ENCODE peak calls at places on chromosomes 3 and 15, in nine cellular contexts. A, M, I, X, V, S, K, F and Z are unnamed samples.

GRCh38 chr3:32544894-32545293 is 25.8 kb downstream of the DYNC1LI1 start:
- DNase-seq in I (no peak), M (no peak), F (no peak), K (no peak), S (no peak), X (peak; percentile 26), A (no peak), V (no peak), Z (no peak)

GRCh38 chr3:187077537-187077936 is 61.8 kb downstream of the RPL39L start:
- DNase-seq in F (no peak), M (no peak), I (no peak), V (no peak), A (no peak), X (no peak), S (no peak), K (no peak), Z (no peak)

GRCh38 chr15:45136378-45136764 is 6.6 kb downstream of the DUOX1 start:
- DNase-seq in V (no peak), I (peak; percentile 58), S (no peak), X (no peak), F (no peak), A (no peak), M (no peak), K (no peak), Z (no peak)

GRCh38 chr15:99414755-99415731 is 150.7 kb upstream of the MEF2A start:
- DNase-seq in M (no peak), K (peak; percentile 56), I (no peak), A (no peak), X (no peak), F (no peak), V (no peak), S (peak; percentile 11), Z (no peak)

GRCh38 chr3:146134348-146135117 is 26.5 kb downstream of the PLOD2 start:
- DNase-seq in V (no peak), X (no peak), A (no peak), M (no peak), K (no peak), I (no peak), F (no peak), S (no peak), Z (no peak)

GRCh38 chr3:161854232-161854771 is 357.7 kb downstream of the OTOL1 start:
- DNase-seq in K (peak; percentile 78), F (no peak), A (peak; percentile 64), X (peak; percentile 75), V (no peak), I (peak; percentile 65), M (peak; percentile 85), S (peak; percentile 93), Z (peak; percentile 72)

GRCh38 chr3:115913069-115913686 is 289.9 kb downstream of the GAP43 start:
- DNase-seq in X (no peak), K (no peak), M (no peak), A (no peak), V (no peak), S (no peak), I (no peak), F (no peak), Z (peak; percentile 30)

GRCh38 chr15:43317566-43318184 is 12.7 kb downstream of the LCMT2 start:
- DNase-seq in I (no peak), A (no peak), K (no peak), S (peak; percentile 21), F (no peak), V (no peak), M (no peak), X (no peak), Z (peak; percentile 86)

GRCh38 chr3:62622553-62623174 is 249.3 kb upstream of the FEZF2 start:
- DNase-seq in F (peak; percentile 77), I (no peak), X (peak; percentile 75), S (peak; percentile 51), M (peak; percentile 23), V (no peak), A (peak; percentile 69), K (peak; percentile 40), Z (peak; percentile 49)

GRCh38 chr15:57667171-57667924 is 39.2 kb upstream of the POLR2M start:
- DNase-seq in S (peak; percentile 79), I (no peak), X (peak; percentile 82), V (no peak), A (no peak), F (peak; percentile 79), M (no peak), K (peak; percentile 50), Z (peak; percentile 66)

GRCh38 chr3:194095464-194095863 is 40.5 kb upstream of the HES1 start:
- DNase-seq in F (no peak), K (no peak), M (no peak), A (peak; percentile 64), V (no peak), S (no peak), I (no peak), X (no peak), Z (peak; percentile 50)

GRCh38 chr3:186281172-186281571 is 80.9 kb downstream of the DGKG start:
- DNase-seq in S (peak; percentile 92), I (no peak), M (no peak), A (no peak), F (no peak), K (peak; percentile 39), X (peak; percentile 62), V (no peak), Z (peak; percentile 59)

GRCh38 chr3:20023663-20024417 is 11.8 kb upstream of the PP2D1 start:
- DNase-seq in V (no peak), F (peak; percentile 79), S (no peak), K (no peak), I (no peak), M (peak; percentile 8), A (peak; percentile 32), X (peak; percentile 21), Z (no peak)

GRCh38 chr15:57537072-57537471 is 54.6 kb upstream of the MYZAP start:
- DNase-seq in S (peak; percentile 82), A (no peak), V (no peak), X (peak; percentile 77), F (peak; percentile 32), M (peak; percentile 34), K (no peak), I (no peak), Z (peak; percentile 77)

GRCh38 chr3:3170998-3171397 is 8.5 kb downstream of the CRBN start:
- DNase-seq in X (peak; percentile 50), I (no peak), M (no peak), A (peak; percentile 55), F (peak; percentile 43), V (peak; percentile 26), K (peak; percentile 11), S (peak; percentile 17), Z (peak; percentile 42)

GRCh38 chr3:13519392-13519791 is 29.5 kb upstream of the FBLN2 start:
- DNase-seq in M (no peak), A (no peak), X (no peak), S (no peak), V (no peak), F (no peak), K (no peak), I (peak; percentile 31), Z (no peak)

GRCh38 chr15:101029971-101030661 is 111.0 kb downstream of the LRRK1 start:
- DNase-seq in K (no peak), M (no peak), V (no peak), F (no peak), S (no peak), A (no peak), X (no peak), I (peak; percentile 4), Z (no peak)

GRCh38 chr3:49775538-49775937 is 10.8 kb downstream of the IP6K1 start:
- DNase-seq in K (no peak), I (no peak), V (no peak), M (no peak), X (no peak), F (peak; percentile 79), S (no peak), A (no peak), Z (no peak)

GRCh38 chr3:126021224-126021623 is 52.2 kb downstream of the ROPN1B start:
- DNase-seq in M (no peak), I (no peak), S (no peak), X (peak; percentile 35), A (no peak), V (no peak), K (no peak), F (no peak), Z (no peak)

GRCh38 chr3:53791317-53791716 is 54.9 kb downstream of the CHDH start:
- DNase-seq in V (no peak), A (no peak), X (no peak), K (no peak), S (no peak), I (no peak), M (no peak), F (no peak), Z (no peak)

GRCh38 chr3:11551019-11551418 is 92.7 kb downstream of the VGLL4 start:
- DNase-seq in A (no peak), S (no peak), I (no peak), X (no peak), F (no peak), M (no peak), K (no peak), V (no peak), Z (no peak)

GRCh38 chr3:99780749-99781148 is 36.9 kb upstream of the CMSS1 start:
- DNase-seq in X (peak; percentile 47), M (no peak), K (no peak), V (no peak), F (no peak), A (no peak), I (no peak), S (peak; percentile 93), Z (no peak)

GRCh38 chr15:88161636-88162035 is 94.9 kb downstream of the NTRK3 start:
- DNase-seq in K (no peak), A (no peak), I (no peak), S (peak; percentile 18), X (no peak), F (no peak), M (no peak), V (no peak), Z (no peak)

GRCh38 chr15:93048759-93049161 is 40.3 kb downstream of the RGMA start:
- DNase-seq in M (no peak), K (peak; percentile 55), X (peak; percentile 58), F (no peak), V (no peak), S (peak; percentile 64), I (no peak), A (no peak), Z (no peak)

GRCh38 chr3:132983143-132983770 is 54.9 kb upstream of the TMEM108 start:
- DNase-seq in K (no peak), I (no peak), S (no peak), V (no peak), X (no peak), M (no peak), F (no peak), A (no peak), Z (no peak)

GRCh38 chr3:48656841-48657281 is 5.8 kb downstream of the CELSR3 start:
- DNase-seq in A (no peak), K (no peak), F (no peak), V (no peak), X (no peak), I (no peak), S (no peak), M (no peak), Z (no peak)